ENCODE peak calls at places on chromosomes 12 and 14, in seven cellular contexts. Q, U, W, I, M, G and J are unnamed samples.

GRCh38 chr12:5262450-5262849 is 169.5 kb upstream of the NTF3 start:
- DNase-seq in G (no peak), U (no peak), Q (no peak), W (no peak), M (no peak), I (no peak), J (no peak)

GRCh38 chr14:73785336-73785833 is 66.2 kb upstream of the PTGR2 start:
- DNase-seq in G (no peak), M (no peak), I (peak), U (no peak), Q (peak), W (no peak), J (no peak)

GRCh38 chr14:99541211-99541610 is 60.0 kb downstream of the CCNK start:
- DNase-seq in G (no peak), U (no peak), M (no peak), I (no peak), W (no peak), Q (no peak), J (no peak)

GRCh38 chr14:53613404-53614253 is 343.0 kb downstream of the BMP4 start:
- DNase-seq in Q (peak), I (no peak), U (peak), W (no peak), M (peak), G (no peak), J (peak)

GRCh38 chr14:70005281-70005805 is 126.1 kb downstream of the SMOC1 start:
- DNase-seq in U (no peak), G (no peak), W (no peak), M (no peak), I (no peak), Q (peak), J (no peak)

GRCh38 chr14:103736546-103737431 is 21.2 kb downstream of the ZFYVE21 start:
- DNase-seq in Q (no peak), W (no peak), M (no peak), G (no peak), U (no peak), I (no peak), J (no peak)

GRCh38 chr14:99643343-99643742 is 1.6 kb upstream of the HHIPL1 start:
- DNase-seq in G (no peak), M (no peak), Q (no peak), I (no peak), W (no peak), U (no peak), J (no peak)

GRCh38 chr12:53205747-53206146 is 1.3 kb downstream of the ITGB7 start:
- DNase-seq in M (peak), U (peak), I (no peak), Q (no peak), W (no peak), G (no peak), J (peak)

GRCh38 chr12:111295176-111295575 is 73.7 kb downstream of the PHETA1 start:
- DNase-seq in I (no peak), Q (no peak), M (no peak), W (no peak), G (no peak), U (no peak), J (no peak)

GRCh38 chr12:83979785-83980184 is 932.8 kb downstream of the SLC6A15 start:
- DNase-seq in M (no peak), Q (no peak), U (no peak), I (no peak), G (no peak), W (no peak), J (no peak)

GRCh38 chr12:91836264-91836663 is 309.4 kb downstream of the BTG1 start:
- DNase-seq in W (no peak), G (no peak), Q (no peak), U (no peak), I (no peak), M (no peak), J (no peak)

DNA sequence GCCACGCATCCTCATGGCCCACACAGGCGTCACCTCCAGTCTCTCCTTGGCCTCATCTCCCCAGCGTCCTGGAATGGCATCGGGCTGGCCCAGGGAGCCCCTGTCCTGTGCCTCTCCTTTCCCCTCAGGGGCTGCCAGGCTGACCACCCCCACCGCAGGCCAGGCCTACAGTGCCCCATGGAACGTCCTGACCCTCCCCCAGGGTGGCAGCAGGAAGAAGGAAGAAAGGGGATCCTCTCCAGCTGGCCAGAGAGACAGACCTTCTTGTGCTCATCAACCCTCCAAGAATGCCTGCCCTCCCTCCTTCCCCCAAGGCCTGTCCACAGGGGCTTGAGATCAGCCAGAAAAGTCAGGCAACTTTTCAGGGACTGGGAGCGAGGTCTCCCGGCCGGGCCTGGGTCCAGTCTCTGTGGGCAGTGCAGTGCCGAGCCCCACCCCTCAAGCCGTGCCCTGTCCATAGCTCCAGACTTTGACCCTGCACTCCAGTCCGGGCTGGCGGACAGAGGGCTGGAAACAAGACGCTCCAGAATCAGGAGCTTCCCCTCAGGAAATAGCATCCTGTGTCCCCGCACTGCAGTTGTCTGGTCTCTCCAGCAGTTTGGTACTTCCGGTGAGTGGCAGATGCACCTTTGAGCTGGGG is at the start of gene DAO:
- DNase-seq in U (no peak), M (no peak), W (no peak), I (no peak), G (no peak), Q (peak), J (no peak)
- TF ChIP-seq TAF1 in U (no peak), M (no peak), W (no peak), I (no peak), G (no peak), Q (no peak), J (no peak)

DNA sequence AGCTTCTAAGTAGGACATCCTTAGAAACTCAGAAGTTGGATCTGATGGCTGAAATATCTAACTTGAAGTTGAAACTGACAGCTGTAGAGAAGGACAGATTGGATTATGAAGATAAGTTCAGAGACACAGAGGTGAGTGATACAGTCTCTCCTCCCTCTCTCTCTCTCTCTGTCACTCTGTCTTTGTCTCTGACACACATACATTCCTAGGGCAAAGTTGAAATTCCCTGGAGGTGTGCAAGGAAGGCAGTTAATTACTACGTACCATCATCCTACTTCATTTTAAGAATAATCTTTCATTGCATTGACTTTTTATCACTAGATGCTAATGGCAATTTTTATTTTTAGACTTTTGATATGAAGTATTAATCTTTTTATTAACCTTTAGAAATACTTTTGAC is 46.2 kb upstream of the REP15 start:
- DNase-seq in U (no peak), M (no peak), W (no peak), I (no peak), Q (no peak), G (no peak), J (no peak)
- TF ChIP-seq POLR2AphosphoS5 in U (no peak), M (no peak), W (no peak), I (no peak), Q (no peak), G (no peak), J (no peak)

GRCh38 chr14:21852061-21852664 is 178.5 kb upstream of the OR4E1 start:
- DNase-seq in Q (peak), G (peak), U (no peak), W (peak), M (no peak), I (peak), J (no peak)

GRCh38 chr14:21840765-21841164 is 167.1 kb upstream of the OR4E1 start:
- DNase-seq in U (no peak), W (no peak), I (no peak), M (no peak), Q (no peak), G (no peak), J (no peak)

DNA sequence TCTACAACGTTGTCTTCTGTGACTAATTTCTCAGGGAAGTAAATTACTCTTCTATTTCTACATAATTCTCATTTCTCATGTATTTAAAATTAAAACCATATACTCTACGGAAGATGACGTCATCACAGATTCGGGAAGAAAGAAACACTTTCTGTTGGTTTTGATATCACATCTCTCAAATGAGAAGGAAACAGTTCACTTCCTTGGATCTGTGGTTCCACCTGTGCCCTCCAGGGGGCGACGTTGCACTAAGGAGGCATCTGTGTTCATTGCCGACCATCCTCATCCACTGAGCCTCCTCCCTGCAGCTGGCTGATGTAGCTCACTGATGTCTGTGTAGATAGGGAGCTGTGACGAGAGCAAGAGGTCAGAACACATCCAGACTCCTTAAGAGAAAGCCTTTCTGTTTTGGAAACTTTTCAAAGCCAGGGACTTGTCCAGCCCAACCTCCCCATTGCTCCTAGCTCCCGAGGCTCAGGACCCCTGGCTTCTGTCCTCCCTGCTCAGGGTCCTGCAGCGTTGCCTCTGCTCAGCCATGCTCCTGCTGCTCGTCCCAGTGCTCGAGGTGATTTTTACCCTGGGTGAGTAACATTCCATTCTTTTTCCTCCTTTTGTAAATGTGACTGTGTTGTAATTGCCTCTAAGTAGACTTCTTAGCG is 172.7 kb upstream of the OR4E1 start:
- DNase-seq in U (no peak), Q (peak), W (peak), M (no peak), I (peak), G (peak), J (no peak)
- TF ChIP-seq TAF1 in U (no peak), Q (no peak), W (no peak), M (no peak), I (no peak), G (no peak), J (no peak)

GRCh38 chr12:6958609-6959375 is 7.6 kb downstream of the PTPN6 start:
- DNase-seq in G (no peak), M (no peak), Q (no peak), U (no peak), I (peak), W (no peak), J (no peak)
- TF ChIP-seq POLR2AphosphoS5 in G (no peak), M (peak), Q (no peak), U (peak), I (no peak), W (no peak), J (peak)

GRCh38 chr14:22524784-22525161 is 64.3 kb downstream of the DAD1 start:
- DNase-seq in G (no peak), Q (no peak), U (no peak), I (no peak), M (no peak), W (no peak), J (no peak)

GRCh38 chr14:22530101-22530500 is 58.9 kb downstream of the DAD1 start:
- DNase-seq in M (no peak), G (no peak), I (no peak), Q (no peak), W (no peak), U (no peak), J (no peak)

GRCh38 chr14:22526210-22526609 is 62.8 kb downstream of the DAD1 start:
- DNase-seq in U (no peak), G (no peak), I (no peak), Q (no peak), M (no peak), W (no peak), J (no peak)

GRCh38 chr14:22524105-22524783 is 64.8 kb downstream of the DAD1 start:
- DNase-seq in Q (no peak), I (no peak), G (no peak), M (no peak), W (no peak), U (no peak), J (no peak)

DNA sequence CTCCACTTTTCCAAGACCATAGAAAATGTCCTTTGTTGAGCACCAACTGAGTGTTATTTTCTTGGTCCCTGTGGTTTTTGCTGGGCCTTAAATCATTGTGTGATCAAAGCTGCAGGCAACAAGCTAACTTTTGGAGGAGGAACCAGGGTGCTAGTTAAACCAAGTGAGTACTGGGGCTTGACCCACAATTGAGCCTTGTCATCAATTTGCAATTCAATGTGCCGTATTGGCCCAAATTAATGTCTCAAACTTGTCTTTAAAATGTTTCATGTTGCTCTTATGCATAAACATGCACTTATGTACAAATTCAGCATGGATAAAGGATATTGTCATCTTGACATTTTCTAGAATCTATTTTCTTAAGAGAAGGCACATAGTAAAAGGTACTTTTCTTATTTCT is 62.3 kb downstream of the DAD1 start:
- DNase-seq in W (no peak), G (no peak), Q (no peak), M (no peak), I (no peak), U (no peak), J (no peak)
- TF ChIP-seq TAF1 in W (no peak), G (no peak), Q (no peak), M (no peak), I (no peak), U (no peak), J (no peak)

GRCh38 chr14:84445486-84445885 is 1084.5 kb upstream of the FLRT2 start:
- DNase-seq in Q (no peak), W (no peak), I (no peak), M (no peak), U (no peak), G (no peak), J (no peak)

GRCh38 chr14:84442481-84442880 is 1087.5 kb upstream of the FLRT2 start:
- DNase-seq in W (no peak), M (no peak), G (no peak), I (no peak), Q (no peak), U (no peak), J (no peak)

GRCh38 chr14:84446250-84446649 is 1083.7 kb upstream of the FLRT2 start:
- DNase-seq in W (no peak), G (no peak), I (no peak), U (no peak), Q (no peak), M (no peak), J (no peak)
- TF ChIP-seq POLR2AphosphoS5 in W (no peak), G (no peak), I (no peak), U (no peak), Q (no peak), M (no peak), J (no peak)

GRCh38 chr14:104782086-104782822 is 13.3 kb downstream of the AKT1 start:
- DNase-seq in G (no peak), M (no peak), Q (no peak), U (no peak), I (no peak), W (no peak), J (no peak)
- TF ChIP-seq TAF1 in G (no peak), M (no peak), Q (no peak), U (no peak), I (no peak), W (no peak), J (no peak)

DNA sequence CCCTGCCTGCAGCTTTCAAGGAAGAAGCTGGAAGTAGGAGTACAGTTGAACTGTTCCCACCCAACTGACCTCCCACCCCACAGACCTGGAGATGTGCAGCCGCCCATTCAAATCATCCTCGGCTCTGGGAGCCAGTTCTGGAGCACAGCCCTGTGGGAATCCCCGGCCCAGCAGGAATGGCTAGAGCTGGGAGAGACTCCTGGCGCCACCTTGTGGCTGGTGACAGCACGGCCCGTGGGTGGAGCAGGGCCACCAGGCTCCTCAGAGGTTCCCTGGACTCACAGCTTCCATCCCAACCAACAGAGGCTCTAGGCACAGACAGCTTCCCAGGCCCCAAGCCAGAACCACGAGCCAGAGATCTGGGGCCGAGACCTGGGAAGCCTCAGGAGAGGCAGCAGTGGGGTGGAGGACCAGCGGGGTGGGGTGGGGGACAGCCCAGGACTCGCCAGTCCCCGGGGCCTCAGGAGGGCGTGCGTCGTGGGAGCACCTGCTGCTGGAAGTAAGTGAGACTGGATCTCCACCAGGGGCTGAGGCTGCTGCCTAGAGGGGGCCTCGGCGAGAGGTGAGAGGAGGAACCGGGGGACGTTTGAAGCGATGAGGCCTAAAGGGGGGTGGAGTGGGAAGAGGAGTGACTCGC is 43.4 kb downstream of the RNF34 start:
- DNase-seq in U (peak), Q (peak), I (peak), W (peak), M (no peak), G (peak), J (peak)
- TF ChIP-seq POLR2AphosphoS5 in U (no peak), Q (no peak), I (no peak), W (no peak), M (peak), G (no peak), J (no peak)